ENCODE peak calls at places on chromosomes 4 and X, in seven cellular contexts. Z is lower lobe of right lung; Q is astrocyte; T is HCT116; V is CD8-positive, alpha-beta memory T cell; X is colonic mucosa; Y is body of pancreas. M is an unnamed sample.

GRCh38 chrX:134537179-134537945 is 77.4 kb downstream of the HPRT1 start:
- DNase-seq in Z (no peak), Q (peak; percentile 54), T (peak; percentile 31), V (no peak), X (peak; percentile 68), Y (no peak), M (no peak)

GRCh38 chr4:183631577-183632198 is 27.3 kb downstream of the RWDD4 start:
- DNase-seq in Z (no peak), Q (no peak), T (no peak), V (no peak), X (no peak), Y (peak; percentile 24), M (no peak)

GRCh38 chr4:20430555-20430954 is 178.8 kb downstream of the SLIT2 start:
- DNase-seq in Z (no peak), Q (no peak), T (no peak), V (no peak), X (no peak), Y (no peak), M (no peak)

GRCh38 chrX:46686003-46686645 is 72.8 kb downstream of the SLC9A7 start:
- DNase-seq in Z (no peak), Q (no peak), T (peak; percentile 12), V (no peak), X (peak; percentile 21), Y (peak; percentile 32), M (no peak)

GRCh38 chrX:37943554-37943953 is 62.8 kb upstream of the SYTL5 start:
- DNase-seq in Z (no peak), Q (no peak), T (no peak), V (no peak), X (no peak), Y (no peak), M (no peak)

GRCh38 chr4:81571105-81571504 is 99.4 kb upstream of the RASGEF1B start:
- DNase-seq in Z (no peak), Q (no peak), T (no peak), V (no peak), X (no peak), Y (no peak), M (no peak)

GRCh38 chr4:44725166-44725565 is 1.2 kb downstream of the GNPDA2 start:
- DNase-seq in Z (no peak), Q (no peak), T (no peak), V (no peak), X (no peak), Y (no peak), M (no peak)

GRCh38 chr4:152464030-152464823 is 71.7 kb downstream of the FBXW7 start:
- DNase-seq in Z (no peak), Q (no peak), T (no peak), V (no peak), X (no peak), Y (no peak), M (no peak)

GRCh38 chrX:34866636-34867035 is 76.0 kb upstream of the FAM47B start:
- DNase-seq in Z (no peak), Q (peak; percentile 37), T (no peak), V (no peak), X (no peak), Y (no peak), M (no peak)

GRCh38 chr4:3853388-3854035 is 87.3 kb downstream of the ADRA2C start:
- DNase-seq in Z (no peak), Q (no peak), T (no peak), V (no peak), X (no peak), Y (no peak), M (peak; percentile 14)

GRCh38 chr4:83535520-83535944 is 376 bp upstream of the GPAT3 start:
- DNase-seq in Z (peak; percentile 60), Q (peak; percentile 71), T (peak; percentile 66), V (peak; percentile 1), X (peak; percentile 82), Y (peak; percentile 48), M (peak; percentile 64)

GRCh38 chr4:93103042-93103441 is 725.5 kb upstream of the ATOH1 start:
- DNase-seq in Z (no peak), Q (no peak), T (no peak), V (no peak), X (no peak), Y (no peak), M (no peak)

GRCh38 chr4:29565256-29565655 is 1154.9 kb upstream of the PCDH7 start:
- DNase-seq in Z (no peak), Q (no peak), T (no peak), V (no peak), X (no peak), Y (no peak), M (no peak)

GRCh38 chr4:8278421-8279287 is 9.1 kb downstream of the HTRA3 start:
- DNase-seq in Z (no peak), Q (peak; percentile 73), T (no peak), V (no peak), X (no peak), Y (no peak), M (peak; percentile 62)

GRCh38 chr4:47532658-47533057 is 47.6 kb downstream of the ATP10D start:
- DNase-seq in Z (no peak), Q (no peak), T (no peak), V (no peak), X (no peak), Y (no peak), M (peak; percentile 18)

GRCh38 chr4:112213850-112214249 is 17.7 kb upstream of the AP1AR start:
- DNase-seq in Z (no peak), Q (peak; percentile 54), T (no peak), V (no peak), X (no peak), Y (no peak), M (no peak)

GRCh38 chr4:14844059-14844458 is 158.2 kb upstream of the CPEB2 start:
- DNase-seq in Z (no peak), Q (no peak), T (no peak), V (no peak), X (no peak), Y (no peak), M (no peak)

GRCh38 chrX:46029777-46030176 is 515.4 kb downstream of the ZNF674 start:
- DNase-seq in Z (no peak), Q (no peak), T (no peak), V (no peak), X (no peak), Y (peak; percentile 7), M (no peak)

GRCh38 chr4:10180927-10181744 is 64.5 kb upstream of the WDR1 start:
- DNase-seq in Z (no peak), Q (no peak), T (no peak), V (no peak), X (no peak), Y (no peak), M (no peak)

GRCh38 chr4:4791299-4791798 is 68.1 kb upstream of the MSX1 start:
- DNase-seq in Z (no peak), Q (peak; percentile 20), T (no peak), V (no peak), X (no peak), Y (no peak), M (no peak)

GRCh38 chr4:1819284-1819683 is 26.2 kb downstream of the FGFR3 start:
- DNase-seq in Z (no peak), Q (no peak), T (no peak), V (no peak), X (no peak), Y (peak; percentile 78), M (peak; percentile 45)

GRCh38 chr4:83618431-83618830 is 82.5 kb downstream of the GPAT3 start:
- DNase-seq in Z (no peak), Q (peak; percentile 83), T (peak; percentile 52), V (no peak), X (peak; percentile 65), Y (peak; percentile 80), M (peak; percentile 53)

GRCh38 chr4:88630756-88631155 is 38.5 kb downstream of the HERC3 start:
- DNase-seq in Z (no peak), Q (peak; percentile 71), T (no peak), V (no peak), X (no peak), Y (no peak), M (no peak)

GRCh38 chr4:153594208-153594607 is 89.9 kb upstream of the TLR2 start:
- DNase-seq in Z (no peak), Q (peak; percentile 68), T (no peak), V (no peak), X (no peak), Y (no peak), M (no peak)

GRCh38 chr4:138494931-138495330 is 252.8 kb upstream of the SLC7A11 start:
- DNase-seq in Z (no peak), Q (no peak), T (peak; percentile 13), V (no peak), X (no peak), Y (peak; percentile 52), M (peak; percentile 13)

GRCh38 chr4:16759781-16760459 is 138.5 kb downstream of the LDB2 start:
- DNase-seq in Z (no peak), Q (no peak), T (no peak), V (no peak), X (no peak), Y (no peak), M (no peak)
- H3K9me3 ChIP-seq in Z (no peaks in the 10 kb centered on the region), Q (no peaks in the 10 kb centered on the region), T (no peaks in the 10 kb centered on the region), V (no peaks in the 10 kb centered on the region), X (no peaks in the 10 kb centered on the region), Y (no peaks in the 10 kb centered on the region), M (no peaks in the 10 kb centered on the region)

DNA sequence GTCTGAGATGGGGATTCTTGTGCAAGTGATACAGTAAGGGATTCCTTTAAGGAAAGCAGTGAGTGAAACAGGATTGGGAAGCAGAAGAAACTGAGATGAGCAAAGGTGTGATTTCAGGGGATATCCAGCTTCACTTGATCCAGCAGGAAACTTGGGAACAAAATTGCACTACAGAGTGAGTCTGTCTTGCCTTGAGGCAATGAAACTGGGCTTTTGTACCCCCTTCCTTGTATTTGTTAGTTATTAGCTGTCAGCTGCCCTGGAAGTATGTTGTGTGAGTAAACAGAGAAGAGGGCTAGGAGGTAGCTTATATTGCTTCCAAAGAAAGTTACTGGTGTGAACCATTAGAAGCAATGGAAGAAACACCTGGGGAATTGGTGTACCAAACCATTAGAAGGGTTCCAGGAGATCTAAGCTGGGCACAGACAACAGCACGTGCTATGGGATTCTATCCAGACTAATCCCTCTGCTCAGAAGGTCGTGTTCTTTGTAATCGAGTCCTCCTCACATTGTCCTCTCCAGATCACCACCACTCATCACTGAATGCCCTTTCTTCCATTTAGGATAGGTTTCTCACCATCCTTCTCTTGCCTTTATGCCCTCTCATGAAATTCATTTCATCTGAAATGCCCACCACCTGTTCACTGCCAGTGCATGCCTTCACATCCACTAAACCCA is 76.0 kb downstream of the PDLIM5 start:
- DNase-seq in Z (no peak), Q (no peak), T (no peak), V (no peak), X (no peak), Y (no peak), M (no peak)
- H3K4me1 ChIP-seq in Z (peaks cover 32% of the 10 kb centered on the region), Q (peaks cover 32% of the 10 kb centered on the region), T (peaks cover 67% of the 10 kb centered on the region), V (no peaks in the 10 kb centered on the region), X (no peaks in the 10 kb centered on the region), Y (peaks cover 34% of the 10 kb centered on the region), M (peaks cover 8% of the 10 kb centered on the region)

DNA sequence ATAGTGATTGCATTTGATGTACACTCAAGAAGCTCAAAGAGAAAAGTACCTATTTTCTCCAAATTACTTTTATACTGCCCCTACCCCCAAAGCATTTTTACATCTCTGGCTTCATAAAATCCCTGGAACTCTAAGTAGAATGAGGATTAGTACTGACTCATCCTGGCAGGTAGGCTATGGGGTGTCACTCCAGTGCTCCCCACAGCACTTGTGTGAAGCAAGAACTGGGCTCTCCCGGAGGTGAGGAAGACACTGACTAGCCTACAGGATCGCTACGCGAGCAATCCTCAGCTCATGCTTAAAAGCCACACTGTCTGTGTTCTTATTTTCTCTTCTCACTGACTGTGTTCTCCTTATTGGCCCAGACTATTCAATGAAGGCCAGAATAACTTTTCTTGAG is 90.4 kb upstream of the NDP start:
- DNase-seq in Z (no peak), Q (no peak), T (no peak), V (no peak), X (no peak), Y (no peak), M (no peak)
- H3K27ac ChIP-seq in Z (no peak overlapping the region), Q (no peak overlapping the region), T (no peak overlapping the region), V (no peak overlapping the region), X (no peak overlapping the region), Y (no peak overlapping the region), M (no peak overlapping the region)

GRCh38 chr4:175986-176385 is 51.7 kb downstream of the ZNF718 start:
- DNase-seq in Z (no peak), Q (no peak), T (no peak), V (no peak), X (no peak), Y (no peak), M (no peak)
- H3K9me3 ChIP-seq in Z (peaks cover 99% of the 10 kb centered on the region), Q (peaks cover 6% of the 10 kb centered on the region), T (peaks cover 10% of the 10 kb centered on the region), V (peaks cover 30% of the 10 kb centered on the region), X (peaks cover 7% of the 10 kb centered on the region), Y (no peaks in the 10 kb centered on the region), M (peaks cover 18% of the 10 kb centered on the region)

M was measured in right cardiac atrium.